ENCODE peak calls at places on chromosome 6, in nine cellular contexts. X is NCI-H1092 treated with DMSO at 0.1 percent for 48 hours, T is sciatic nerve, F is Daoy, J is kidney glomerular epithelial cell, K is occipital lobe, G is heart right ventricle, U is iPS DF 19.7, D is iris pigment epithelial cell. H is an unnamed sample.

GRCh38 chr6:149127212-149127611 is 190.3 kb upstream of the TAB2 start:
- DNase-seq in X (no peak), T (no peak), F (peak), J (peak), K (no peak), G (no peak), U (no peak), D (peak), H (no peak)

GRCh38 chr6:71457883-71458282 is 169.3 kb downstream of the OGFRL1 start:
- DNase-seq in X (no peak), T (no peak), F (no peak), J (no peak), K (no peak), G (no peak), U (no peak), D (no peak), H (peak)

GRCh38 chr6:11586574-11586973 is 49.0 kb downstream of the TMEM170B start:
- DNase-seq in X (no peak), T (no peak), F (peak), J (peak), K (no peak), G (no peak), U (peak), D (peak), H (peak)

GRCh38 chr6:69987550-69987949 is 121.2 kb downstream of the COL19A1 start:
- DNase-seq in X (no peak), T (no peak), F (no peak), J (no peak), K (no peak), G (no peak), U (no peak), D (no peak), H (no peak)

GRCh38 chr6:29447670-29448069 is 8.6 kb downstream of the OR10C1 start:
- DNase-seq in X (no peak), T (no peak), F (peak), J (peak), K (no peak), G (no peak), U (peak), D (peak), H (no peak)

GRCh38 chr6:140427842-140428241 is 1053.4 kb upstream of the CITED2 start:
- DNase-seq in X (no peak), T (no peak), F (peak), J (no peak), K (no peak), G (no peak), U (no peak), D (no peak), H (no peak)

GRCh38 chr6:28269492-28269891 is 2.5 kb downstream of the ZSCAN26 start:
- DNase-seq in X (no peak), T (no peak), F (peak), J (peak), K (no peak), G (no peak), U (no peak), D (peak), H (peak)

GRCh38 chr6:56757585-56757984 is 114.9 kb upstream of the DST start:
- DNase-seq in X (no peak), T (no peak), F (peak), J (no peak), K (no peak), G (no peak), U (no peak), D (peak), H (peak)

GRCh38 chr6:138654715-138655634 is 118.6 kb upstream of the CCDC28A start:
- DNase-seq in X (no peak), T (no peak), F (peak), J (peak), K (no peak), G (no peak), U (no peak), D (peak), H (peak)

GRCh38 chr6:9499709-9500108 is 915.2 kb downstream of the TFAP2A start:
- DNase-seq in X (no peak), T (no peak), F (no peak), J (no peak), K (no peak), G (no peak), U (no peak), D (no peak), H (no peak)

GRCh38 chr6:157229733-157230132 is 93.6 kb downstream of the TMEM242 start:
- DNase-seq in X (peak), T (no peak), F (no peak), J (no peak), K (no peak), G (no peak), U (no peak), D (no peak), H (no peak)

GRCh38 chr6:35052694-35053565 is 88.2 kb downstream of the TCP11 start:
- DNase-seq in X (no peak), T (peak), F (no peak), J (no peak), K (peak), G (no peak), U (no peak), D (peak), H (no peak)